ENCODE peak calls at places on chromosomes 5 and 9, in four cellular contexts. M, K, E and L are unnamed samples.

GRCh38 chr9:106065579-106066214 is 371.4 kb downstream of the TMEM38B start:
- DNase-seq in M (no peak), K (no peak), E (no peak), L (no peak)

GRCh38 chr5:165157209-165157608 is 1651.8 kb downstream of the MAT2B start:
- DNase-seq in M (no peak), K (no peak), E (no peak), L (no peak)

GRCh38 chr9:98678244-98678842 is 30.4 kb downstream of the GABBR2 start:
- DNase-seq in M (peak), K (no peak), E (no peak), L (no peak)

GRCh38 chr9:133113163-133113927 is 7.7 kb downstream of the RALGDS start:
- DNase-seq in M (no peak), K (no peak), E (no peak), L (no peak)

GRCh38 chr9:128917151-128917849 is 3.5 kb upstream of the PHYHD1 start:
- DNase-seq in M (no peak), K (peak), E (no peak), L (no peak)

GRCh38 chr9:102479191-102479590 is 515.9 kb upstream of the CYLC2 start:
- DNase-seq in M (no peak), K (no peak), E (no peak), L (no peak)

GRCh38 chr5:147752033-147752432 is 30.5 kb downstream of the JAKMIP2 start:
- DNase-seq in M (no peak), K (no peak), E (no peak), L (no peak)

GRCh38 chr9:4738866-4739586 is 2.0 kb downstream of the AK3 start:
- DNase-seq in M (no peak), K (peak), E (no peak), L (no peak)

GRCh38 chr9:114690308-114690707 is 8.3 kb upstream of the TEX48 start:
- DNase-seq in M (no peak), K (no peak), E (no peak), L (no peak)

GRCh38 chr9:27712826-27713225 is 139.5 kb upstream of the C9orf72 start:
- DNase-seq in M (no peak), K (no peak), E (no peak), L (no peak)

GRCh38 chr9:93346240-93347112 is 105.0 kb upstream of the FAM120A start:
- DNase-seq in M (no peak), K (no peak), E (no peak), L (no peak)

GRCh38 chr5:633521-633955 is 21.4 kb downstream of the CEP72 start:
- DNase-seq in M (no peak), K (no peak), E (no peak), L (no peak)

GRCh38 chr5:25285116-25285515 is 640.3 kb upstream of the CDH10 start:
- DNase-seq in M (no peak), K (no peak), E (no peak), L (no peak)

GRCh38 chr5:44361626-44362002 is 27.6 kb downstream of the FGF10 start:
- DNase-seq in M (no peak), K (no peak), E (no peak), L (no peak)

GRCh38 chr5:173089581-173089980 is 33.4 kb downstream of the CREBRF start:
- DNase-seq in M (no peak), K (no peak), E (no peak), L (no peak)

GRCh38 chr5:172926796-172927195 is 32.4 kb upstream of the RPL26L1 start:
- DNase-seq in M (no peak), K (no peak), E (no peak), L (no peak)

GRCh38 chr9:136016882-136017812 is 56.0 kb upstream of the UBAC1 start:
- DNase-seq in M (no peak), K (no peak), E (no peak), L (no peak)

GRCh38 chr5:33311893-33312292 is 128.9 kb upstream of the TARS1 start:
- DNase-seq in M (no peak), K (no peak), E (no peak), L (no peak)

GRCh38 chr9:129237804-129238203 is 59.7 kb upstream of the IER5L start:
- DNase-seq in M (no peak), K (no peak), E (no peak), L (no peak)

GRCh38 chr9:15967068-15967467 is 414.2 kb downstream of the CCDC171 start:
- DNase-seq in M (no peak), K (no peak), E (no peak), L (no peak)

GRCh38 chr5:165525268-165525667 is 2019.8 kb downstream of the MAT2B start:
- DNase-seq in M (no peak), K (no peak), E (no peak), L (no peak)

GRCh38 chr9:88533951-88534455 is 975 bp upstream of the NXNL2 start:
- DNase-seq in M (no peak), K (no peak), E (no peak), L (peak)

GRCh38 chr5:180284161-180284560 is 7.7 kb downstream of the MAPK9 start:
- DNase-seq in M (no peak), K (no peak), E (no peak), L (no peak)

GRCh38 chr9:130172858-130173461 is 756 bp downstream of the NCS1 start:
- DNase-seq in M (no peak), K (no peak), E (no peak), L (peak)

GRCh38 chr9:116355153-116355827 is 201.7 kb downstream of the PAPPA start:
- DNase-seq in M (no peak), K (peak), E (no peak), L (no peak)

GRCh38 chr5:38782185-38782584 is 63.6 kb upstream of the OSMR start:
- DNase-seq in M (no peak), K (no peak), E (no peak), L (no peak)

GRCh38 chr5:38777111-38777510 is 68.7 kb upstream of the OSMR start:
- DNase-seq in M (no peak), K (no peak), E (no peak), L (no peak)

GRCh38 chr5:38780316-38780715 is 65.5 kb upstream of the OSMR start:
- DNase-seq in M (no peak), K (no peak), E (no peak), L (no peak)

GRCh38 chr5:38780950-38781349 is 64.9 kb upstream of the OSMR start:
- DNase-seq in M (no peak), K (no peak), E (no peak), L (no peak)

GRCh38 chr5:38783011-38783551 is 62.7 kb upstream of the OSMR start:
- DNase-seq in M (no peak), K (peak), E (no peak), L (peak)
- TF ChIP-seq SUZ12 in M (no peak), K (no peak), E (no peak), L (no peak)

DNA sequence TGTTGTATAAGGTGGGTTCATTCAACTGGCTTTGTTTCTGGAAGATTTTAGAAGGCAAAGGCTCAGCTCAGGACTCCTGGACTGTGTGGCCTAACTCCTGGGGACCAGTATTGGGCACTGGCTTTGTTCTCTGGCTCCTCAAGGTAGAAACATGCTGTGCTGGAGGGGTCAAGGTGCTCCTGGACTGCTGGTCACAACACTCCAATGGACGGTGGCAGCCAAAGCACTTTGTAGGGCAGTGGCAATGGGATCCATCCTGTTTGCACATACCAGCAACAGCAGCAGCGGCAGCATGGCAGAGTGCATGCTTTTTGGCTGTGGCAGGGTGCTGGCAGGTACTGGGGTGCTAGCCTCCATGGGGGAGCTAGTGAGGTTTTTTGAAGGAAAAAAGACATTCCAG is 65.3 kb downstream of the SLCO6A1 start:
- DNase-seq in M (no peak), K (no peak), E (no peak), L (no peak)
- TF ChIP-seq SP1 in M (no peak), K (no peak), E (no peak), L (no peak)

DNA sequence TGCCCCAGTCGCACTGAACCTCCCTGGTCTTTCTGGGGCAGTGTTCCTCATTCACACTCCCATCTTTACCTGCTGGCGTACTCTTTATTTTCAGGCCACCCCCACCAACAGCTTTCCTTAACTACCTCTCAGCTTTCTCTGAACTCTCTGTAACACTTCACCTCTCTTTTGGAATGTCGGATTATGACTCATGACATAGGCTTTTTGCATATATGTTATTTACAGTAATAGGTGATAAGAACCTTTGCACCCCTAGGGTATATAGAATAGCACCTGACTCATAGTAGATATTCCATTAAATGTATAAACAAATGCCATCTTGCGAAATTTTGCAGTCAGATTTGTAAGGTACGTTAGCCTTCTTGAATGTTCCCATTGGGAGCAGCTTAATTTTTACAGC is 52.9 kb upstream of the MIER3 start:
- DNase-seq in M (no peak), K (peak), E (no peak), L (no peak)
- TF ChIP-seq SUZ12 in M (no peak), K (no peak), E (no peak), L (no peak)

DNA sequence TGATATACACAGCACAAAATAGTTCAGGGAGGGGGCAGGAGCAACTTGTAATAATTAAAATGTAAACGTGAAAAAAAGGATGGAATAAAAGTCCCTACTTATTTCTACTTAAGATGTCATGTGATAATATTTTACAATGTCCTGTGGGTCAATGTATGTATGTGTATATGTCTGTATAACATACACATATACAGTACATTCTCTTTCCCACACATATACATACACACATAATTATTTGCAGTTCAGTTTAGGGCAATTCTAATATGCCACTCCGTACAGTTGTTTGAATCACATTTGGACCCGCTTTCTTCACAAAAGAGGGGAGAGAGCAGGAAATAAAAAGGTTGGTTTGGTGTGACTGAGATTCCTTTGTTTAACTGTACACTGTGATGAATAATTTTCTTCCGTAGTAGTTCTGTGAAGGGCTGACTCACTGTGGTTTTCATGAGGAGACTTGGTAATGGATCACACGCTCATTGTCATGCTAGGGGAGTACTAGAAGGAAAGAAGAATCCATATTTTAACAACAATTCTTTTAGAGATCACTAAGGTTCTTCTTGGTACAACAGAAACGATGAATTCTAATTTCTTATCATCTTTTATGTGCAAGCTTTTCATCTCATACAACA is 26.2 kb upstream of the ACOT12 start:
- DNase-seq in M (no peak), K (no peak), E (no peak), L (no peak)
- TF ChIP-seq SP1 in M (no peak), K (no peak), E (no peak), L (no peak)

DNA sequence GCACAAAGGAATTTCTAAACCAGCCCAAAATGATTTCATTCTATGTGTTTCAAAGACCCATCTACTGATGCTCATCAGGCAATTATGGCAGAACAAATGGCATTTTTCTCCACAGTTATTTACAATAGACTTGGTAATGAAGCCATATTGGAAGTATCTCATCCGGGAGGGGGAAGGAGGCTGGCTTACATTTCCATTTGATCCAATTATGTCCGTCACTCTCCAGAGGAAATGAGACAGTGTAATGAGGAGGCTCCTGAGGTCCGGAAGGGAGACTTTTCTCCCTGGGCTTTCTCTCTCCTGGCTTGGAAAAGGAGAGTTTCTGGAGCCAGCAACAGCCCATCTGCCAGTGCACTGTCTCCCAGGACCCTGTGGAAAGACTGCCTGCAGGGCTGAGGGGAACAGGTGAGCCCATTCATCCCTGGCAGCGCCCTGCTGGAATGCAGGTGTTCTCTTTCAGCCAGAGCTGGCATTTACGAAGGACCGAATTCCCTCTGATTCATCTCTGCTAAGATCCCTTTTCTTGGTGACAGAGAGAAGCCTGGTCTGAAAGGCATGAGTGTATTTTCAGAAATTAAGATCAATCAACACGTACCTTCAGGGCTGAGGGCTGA is 54.9 kb upstream of the SAP30L start:
- DNase-seq in M (no peak), K (no peak), E (no peak), L (no peak)
- TF ChIP-seq SUZ12 in M (no peak), K (no peak), E (no peak), L (no peak)

DNA sequence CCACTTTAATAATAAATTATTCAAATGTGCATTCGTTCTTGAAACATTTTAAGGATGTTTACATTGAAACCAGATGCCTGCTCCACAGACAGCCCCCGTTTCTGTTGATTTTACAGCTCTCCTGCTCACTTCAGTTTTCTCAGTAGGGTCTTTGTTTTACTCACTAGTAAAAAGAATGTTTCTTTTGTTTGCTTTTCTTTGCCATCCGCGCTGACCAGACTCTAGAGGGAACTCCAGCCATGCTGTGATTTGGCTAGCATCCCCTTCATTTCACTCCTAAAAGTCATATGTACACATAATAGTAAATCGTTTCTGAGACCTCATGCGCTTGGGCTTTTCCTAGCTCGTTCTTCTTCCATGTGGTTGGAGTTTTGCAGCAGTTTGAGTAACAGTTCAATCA is 28.7 kb upstream of the PALM2AKAP2 start:
- DNase-seq in M (no peak), K (peak), E (no peak), L (no peak)
- TF ChIP-seq SP1 in M (no peak), K (no peak), E (no peak), L (no peak)

GRCh38 chr5:142143878-142144277 is 35.3 kb downstream of the NDFIP1 start:
- DNase-seq in M (no peak), K (peak), E (no peak), L (no peak)
- TF ChIP-seq SUZ12 in M (no peak), K (no peak), E (no peak), L (no peak)

GRCh38 chr9:100584951-100585350 is 7.1 kb downstream of the CAVIN4 start:
- DNase-seq in M (no peak), K (no peak), E (no peak), L (no peak)
- TF ChIP-seq SP1 in M (no peak), K (no peak), E (no peak), L (no peak)